ENCODE peak calls at places on chromosomes 3 and 15, in six cellular contexts. E is HepG2, Q is stomach, V is H1, A is HCT116, W is sigmoid colon. M is an unnamed sample.

GRCh38 chr15:56869573-56869972 is 48.9 kb upstream of the TCF12 start:
- DNase-seq in E (no peak), Q (peak; percentile 36), V (peak; percentile 61), A (peak; percentile 33), W (peak; percentile 72), M (no peak)

GRCh38 chr3:189001559-189001958 is 170.2 kb upstream of the TPRG1 start:
- DNase-seq in E (no peak), Q (no peak), V (no peak), A (peak; percentile 34), W (no peak), M (no peak)

GRCh38 chr3:98556164-98557130 is 24.7 kb downstream of the GPR15 start:
- DNase-seq in E (no peak), Q (no peak), V (no peak), A (peak; percentile 93), W (no peak), M (no peak)

GRCh38 chr15:101613130-101614000 is 38.8 kb downstream of the TM2D3 start:
- DNase-seq in E (peak; percentile 65), Q (peak; percentile 81), V (no peak), A (no peak), W (peak; percentile 85), M (no peak)

GRCh38 chr3:149120051-149120972 is 9.1 kb upstream of the HPS3 start:
- DNase-seq in E (peak; percentile 62), Q (no peak), V (no peak), A (peak; percentile 63), W (no peak), M (no peak)

GRCh38 chr3:126266291-126266840 is 86.0 kb upstream of the ALDH1L1 start:
- DNase-seq in E (no peak), Q (peak; percentile 87), V (peak; percentile 68), A (no peak), W (peak; percentile 91), M (no peak)

GRCh38 chr15:56491110-56491722 is 26.3 kb upstream of the MNS1 start:
- DNase-seq in E (peak; percentile 54), Q (peak; percentile 71), V (peak; percentile 77), A (peak; percentile 71), W (peak; percentile 75), M (peak; percentile 31)

GRCh38 chr15:60713096-60714084 is 234.4 kb upstream of the ICE2 start:
- DNase-seq in E (no peak), Q (no peak), V (no peak), A (no peak), W (no peak), M (no peak)

GRCh38 chr3:172984938-172985337 is 156.1 kb downstream of the SPATA16 start:
- DNase-seq in E (no peak), Q (no peak), V (no peak), A (no peak), W (no peak), M (no peak)

GRCh38 chr3:144521131-144521530 is 549.5 kb downstream of the DIPK2A start:
- DNase-seq in E (no peak), Q (no peak), V (no peak), A (no peak), W (no peak), M (no peak)

GRCh38 chr3:13484861-13485590 is 4.9 kb downstream of the HDAC11 start:
- DNase-seq in E (peak; percentile 80), Q (peak; percentile 96), V (no peak), A (peak; percentile 52), W (peak; percentile 84), M (no peak)

GRCh38 chr3:426056-426455 is 229.5 kb downstream of the CHL1 start:
- DNase-seq in E (no peak), Q (no peak), V (no peak), A (no peak), W (no peak), M (no peak)

GRCh38 chr3:9508781-9509180 is 44.8 kb downstream of the LHFPL4 start:
- DNase-seq in E (no peak), Q (no peak), V (peak; percentile 78), A (no peak), W (no peak), M (no peak)

GRCh38 chr3:34072297-34072696 is 273.9 kb downstream of the PDCD6IP start:
- DNase-seq in E (no peak), Q (no peak), V (no peak), A (no peak), W (no peak), M (no peak)

GRCh38 chr3:38986901-38987300 is 64.8 kb downstream of the SCN11A start:
- DNase-seq in E (no peak), Q (no peak), V (no peak), A (no peak), W (no peak), M (no peak)

GRCh38 chr3:30689202-30689641 is 82.8 kb downstream of the TGFBR2 start:
- DNase-seq in E (no peak), Q (peak; percentile 64), V (no peak), A (peak; percentile 79), W (no peak), M (no peak)

GRCh38 chr3:148642214-148642613 is 55.5 kb upstream of the AGTR1 start:
- DNase-seq in E (no peak), Q (no peak), V (no peak), A (no peak), W (no peak), M (no peak)

GRCh38 chr3:123096701-123097100 is 29.9 kb downstream of the PDIA5 start:
- DNase-seq in E (no peak), Q (peak; percentile 64), V (no peak), A (no peak), W (peak; percentile 94), M (no peak)

GRCh38 chr3:146895026-146895749 is 290.0 kb upstream of the PLSCR5 start:
- DNase-seq in E (no peak), Q (no peak), V (no peak), A (no peak), W (no peak), M (no peak)

DNA sequence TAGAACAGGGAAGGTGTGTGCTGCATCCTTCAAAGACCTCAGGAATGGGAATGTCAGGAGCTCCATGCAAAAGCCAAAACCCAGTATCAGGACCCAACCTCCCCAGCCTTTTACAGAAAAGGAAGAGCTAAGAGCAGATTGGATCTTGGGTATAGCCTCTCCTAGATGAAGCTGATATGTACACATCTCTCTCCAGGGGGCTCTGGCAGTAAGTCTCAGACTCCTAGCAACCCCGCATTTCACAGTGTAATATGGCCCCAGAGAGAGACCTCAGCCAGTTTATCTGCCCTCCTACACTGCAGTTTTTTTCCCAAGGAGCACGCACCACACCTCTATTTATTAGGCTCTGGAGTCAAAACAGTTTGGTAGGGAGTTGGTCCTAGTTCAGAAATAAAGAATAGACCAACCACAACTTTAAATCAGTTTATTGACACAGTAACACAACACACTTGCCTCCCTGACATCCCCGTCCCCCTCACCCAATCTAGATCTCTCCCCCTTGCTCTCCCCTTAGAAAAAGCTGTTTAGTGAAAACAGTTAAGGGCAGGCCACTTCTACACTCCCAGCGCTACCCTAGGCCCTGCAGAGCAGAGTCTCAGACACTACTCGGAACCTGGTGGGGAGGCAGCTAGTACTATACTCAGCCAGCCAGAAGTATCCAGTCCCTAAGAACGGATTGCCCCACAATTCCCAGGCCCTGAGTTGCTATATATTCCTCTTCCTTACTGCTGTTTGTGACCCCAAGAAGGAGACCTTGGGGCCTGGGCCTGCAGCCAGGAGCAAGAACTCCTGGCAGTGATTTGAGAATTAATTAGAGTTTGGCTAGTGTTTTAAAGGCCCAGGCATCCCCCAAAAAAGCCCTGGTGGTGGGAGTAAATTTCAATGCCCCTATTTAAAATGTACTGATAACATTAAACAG is 88.0 kb downstream of the RBPMS2 start:
- DNase-seq in E (no peak), Q (no peak), V (peak; percentile 43), A (no peak), W (no peak), M (no peak)
- TF ChIP-seq POLR2AphosphoS5 in E (no peak), Q (no peak), V (no peak), A (no peak), W (no peak), M (no peak)

DNA sequence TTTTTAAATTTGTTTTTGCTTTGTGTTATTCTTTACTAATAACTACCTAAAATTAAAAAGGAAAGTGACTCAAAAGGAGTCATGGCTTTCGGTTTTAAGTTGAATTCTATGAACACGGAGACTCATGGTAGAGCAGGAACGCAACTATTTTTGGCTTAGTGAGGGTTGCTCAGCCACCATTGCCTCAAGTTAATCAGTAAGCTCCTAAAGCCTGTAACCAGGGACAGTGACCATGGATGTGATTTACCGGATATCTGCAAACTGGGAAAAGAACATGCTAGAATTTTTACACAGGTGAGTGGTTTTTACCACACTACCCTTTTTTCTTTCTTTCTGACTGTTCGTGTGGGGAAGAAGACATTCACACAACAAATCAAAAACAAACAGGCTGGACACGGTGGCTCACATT is 11.8 kb downstream of the SLC12A8 start:
- DNase-seq in E (peak; percentile 32), Q (no peak), V (no peak), A (no peak), W (no peak), M (no peak)
- TF ChIP-seq POLR2A in E (no peak), Q (no peak), V (no peak), A (no peak), W (no peak), M (peak; percentile 29)

DNA sequence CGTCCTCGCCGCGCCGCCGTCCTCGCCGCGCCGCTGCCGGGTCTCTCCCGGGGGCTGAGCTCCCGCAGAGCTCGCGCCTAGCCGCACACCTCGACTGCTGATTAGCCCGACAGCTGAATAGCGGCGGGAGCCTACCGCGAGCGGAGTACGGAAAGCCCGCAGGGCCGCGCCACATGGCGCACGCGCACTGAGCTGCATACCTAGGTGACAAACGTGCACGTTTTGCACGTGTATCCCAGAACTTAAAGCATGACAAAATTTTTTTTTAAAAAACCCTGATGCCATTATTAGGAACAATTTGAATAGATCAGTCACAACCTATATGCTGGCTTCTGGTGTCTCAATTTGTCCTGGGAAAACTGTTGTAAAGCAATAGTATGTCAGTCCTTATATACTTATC is at the start of gene GOLGA8A:
- DNase-seq in E (peak; percentile 26), Q (peak; percentile 51), V (peak; percentile 77), A (peak; percentile 62), W (no peak), M (peak; percentile 43)
- TF ChIP-seq POLR2AphosphoS5 in E (no peak), Q (peak; percentile 81), V (no peak), A (peak; percentile 58), W (peak; percentile 32), M (no peak)

GRCh38 chr15:55318588-55319494 is at the start of the genes PIGB and PIGBOS1:
- DNase-seq in E (peak; percentile 82), Q (peak; percentile 87), V (peak; percentile 83), A (peak; percentile 79), W (peak; percentile 92), M (peak; percentile 57)

GRCh38 chr15:55322452-55322851 is 3.4 kb downstream of the PIGB start:
- DNase-seq in E (peak; percentile 5), Q (no peak), V (no peak), A (no peak), W (no peak), M (no peak)

GRCh38 chr15:55320963-55321362 is 1.9 kb downstream of the PIGB start:
- DNase-seq in E (no peak), Q (no peak), V (no peak), A (no peak), W (no peak), M (no peak)

DNA sequence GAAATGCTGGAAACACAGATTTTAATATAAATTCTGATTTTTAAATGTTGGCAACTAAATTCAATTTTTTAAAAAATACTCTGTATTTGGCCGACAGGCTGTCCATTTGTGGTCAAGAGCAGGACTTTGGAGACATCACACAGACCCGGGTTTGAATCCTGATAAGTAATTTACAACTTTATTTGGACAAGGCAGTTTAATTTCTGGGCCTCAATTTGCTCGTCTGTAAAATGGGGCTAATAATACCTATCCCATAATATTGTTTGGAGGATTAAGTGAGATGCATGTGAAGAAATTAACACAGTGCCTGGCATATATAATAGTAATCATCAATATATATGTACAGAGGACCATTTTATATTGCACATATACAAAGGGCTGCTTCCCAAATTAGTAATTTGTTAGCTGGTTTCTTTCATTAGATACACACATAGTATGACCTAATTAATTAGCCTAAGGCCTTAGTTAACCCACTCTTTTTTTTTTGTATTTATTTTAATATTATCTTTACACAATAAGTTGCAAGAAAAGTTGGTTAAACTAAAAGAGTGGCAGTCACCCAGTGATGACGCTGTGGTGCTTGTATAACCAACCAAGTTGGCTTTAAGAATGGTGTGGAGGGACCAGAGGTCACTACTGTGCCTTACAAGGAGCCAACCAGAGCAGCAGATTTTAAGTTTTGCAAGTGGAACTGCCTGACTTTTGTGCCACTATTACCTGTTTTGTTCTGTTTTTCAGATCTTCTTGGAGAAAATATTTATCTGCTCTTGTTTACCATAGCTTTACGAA is 709 bp downstream of the PIGB start:
- DNase-seq in E (no peak), Q (peak; percentile 48), V (no peak), A (no peak), W (no peak), M (no peak)
- TF ChIP-seq POLR2A in E (no peak), Q (no peak), V (no peak), A (no peak), W (no peak), M (no peak)

M was measured in GM12892.